ENCODE peak calls at places on chromosomes 6 and 20, in ten cellular contexts. One of them, this sample, is unnamed.

GRCh38 chr6:22451960-22452359 is 117.4 kb upstream of the HDGFL1 start:
- DNase-seq in sigmoid colon: no peak
- DNase-seq in SK-N-SH: no peak
- DNase-seq in breast epithelium: no peak
- DNase-seq in suprapubic skin: no peak
- DNase-seq in HCT116: no peak
- DNase-seq in HL-60: no peak
- DNase-seq in K562: no peak
- DNase-seq in HepG2: no peak
- DNase-seq in transverse colon: no peak
- DNase-seq in this sample: no peak

GRCh38 chr6:93423542-93423941 is 4.2 kb upstream of the EPHA7 start:
- DNase-seq in sigmoid colon: peak
- DNase-seq in transverse colon: peak
- DNase-seq in HepG2: peak
- DNase-seq in K562: no peak
- DNase-seq in suprapubic skin: no peak
- DNase-seq in HL-60: peak
- DNase-seq in breast epithelium: no peak
- DNase-seq in SK-N-SH: peak
- DNase-seq in HCT116: peak
- DNase-seq in this sample: no peak

GRCh38 chr6:52754443-52754842 is 8.8 kb downstream of the GSTA2 start:
- DNase-seq in suprapubic skin: no peak
- DNase-seq in HCT116: no peak
- DNase-seq in HL-60: no peak
- DNase-seq in K562: no peak
- DNase-seq in breast epithelium: no peak
- DNase-seq in transverse colon: no peak
- DNase-seq in HepG2: no peak
- DNase-seq in SK-N-SH: no peak
- DNase-seq in sigmoid colon: no peak
- DNase-seq in this sample: no peak

GRCh38 chr6:16057411-16057810 is 71.5 kb upstream of the MYLIP start:
- DNase-seq in transverse colon: no peak
- DNase-seq in SK-N-SH: no peak
- DNase-seq in HL-60: no peak
- DNase-seq in HCT116: no peak
- DNase-seq in HepG2: no peak
- DNase-seq in breast epithelium: no peak
- DNase-seq in sigmoid colon: no peak
- DNase-seq in K562: no peak
- DNase-seq in suprapubic skin: no peak
- DNase-seq in this sample: no peak

GRCh38 chr6:100913400-100914276 is 32.5 kb upstream of the ASCC3 start:
- DNase-seq in K562: no peak
- DNase-seq in HepG2: peak
- DNase-seq in sigmoid colon: no peak
- DNase-seq in HL-60: no peak
- DNase-seq in SK-N-SH: no peak
- DNase-seq in breast epithelium: no peak
- DNase-seq in transverse colon: no peak
- DNase-seq in HCT116: no peak
- DNase-seq in suprapubic skin: no peak
- DNase-seq in this sample: no peak

GRCh38 chr20:63033635-63034510 is 27.1 kb upstream of the BHLHE23 start:
- DNase-seq in SK-N-SH: no peak
- DNase-seq in transverse colon: no peak
- DNase-seq in sigmoid colon: peak
- DNase-seq in K562: no peak
- DNase-seq in HepG2: no peak
- DNase-seq in HCT116: no peak
- DNase-seq in suprapubic skin: peak
- DNase-seq in breast epithelium: no peak
- DNase-seq in HL-60: no peak
- DNase-seq in this sample: peak

GRCh38 chr6:118918326-118918725 is 16.6 kb downstream of the MCM9 start:
- DNase-seq in sigmoid colon: no peak
- DNase-seq in breast epithelium: no peak
- DNase-seq in HL-60: no peak
- DNase-seq in K562: no peak
- DNase-seq in transverse colon: no peak
- DNase-seq in SK-N-SH: no peak
- DNase-seq in suprapubic skin: no peak
- DNase-seq in HepG2: no peak
- DNase-seq in HCT116: no peak
- DNase-seq in this sample: no peak

GRCh38 chr6:161361529-161361928 is 87.7 kb upstream of the AGPAT4 start:
- DNase-seq in HL-60: no peak
- DNase-seq in sigmoid colon: no peak
- DNase-seq in suprapubic skin: no peak
- DNase-seq in transverse colon: no peak
- DNase-seq in HepG2: no peak
- DNase-seq in HCT116: no peak
- DNase-seq in K562: no peak
- DNase-seq in SK-N-SH: no peak
- DNase-seq in breast epithelium: no peak
- DNase-seq in this sample: no peak

GRCh38 chr6:21596379-21597242 is 3.1 kb downstream of the SOX4 start:
- DNase-seq in transverse colon: peak
- DNase-seq in HCT116: no peak
- DNase-seq in sigmoid colon: peak
- DNase-seq in breast epithelium: peak
- DNase-seq in SK-N-SH: peak
- DNase-seq in HepG2: no peak
- DNase-seq in suprapubic skin: peak
- DNase-seq in HL-60: peak
- DNase-seq in K562: no peak
- DNase-seq in this sample: peak

GRCh38 chr20:25632940-25633790 is 9.4 kb upstream of the NANP start:
- DNase-seq in transverse colon: no peak
- DNase-seq in HL-60: no peak
- DNase-seq in HCT116: no peak
- DNase-seq in K562: no peak
- DNase-seq in sigmoid colon: no peak
- DNase-seq in HepG2: no peak
- DNase-seq in breast epithelium: no peak
- DNase-seq in SK-N-SH: no peak
- DNase-seq in suprapubic skin: no peak
- DNase-seq in this sample: no peak

GRCh38 chr6:118456982-118457381 is 91.1 kb upstream of the PLN start:
- DNase-seq in SK-N-SH: no peak
- DNase-seq in suprapubic skin: no peak
- DNase-seq in K562: no peak
- DNase-seq in transverse colon: no peak
- DNase-seq in breast epithelium: no peak
- DNase-seq in HepG2: no peak
- DNase-seq in sigmoid colon: no peak
- DNase-seq in HCT116: no peak
- DNase-seq in HL-60: no peak
- DNase-seq in this sample: no peak

GRCh38 chr6:163751032-163751525 is 336.6 kb downstream of the QKI start:
- DNase-seq in suprapubic skin: no peak
- DNase-seq in HepG2: no peak
- DNase-seq in K562: no peak
- DNase-seq in breast epithelium: peak
- DNase-seq in transverse colon: no peak
- DNase-seq in HCT116: no peak
- DNase-seq in SK-N-SH: no peak
- DNase-seq in HL-60: no peak
- DNase-seq in sigmoid colon: no peak
- DNase-seq in this sample: no peak

GRCh38 chr6:80454197-80454596 is 347.7 kb downstream of the BCKDHB start:
- DNase-seq in HepG2: no peak
- DNase-seq in sigmoid colon: no peak
- DNase-seq in HL-60: no peak
- DNase-seq in HCT116: peak
- DNase-seq in breast epithelium: no peak
- DNase-seq in transverse colon: no peak
- DNase-seq in SK-N-SH: no peak
- DNase-seq in suprapubic skin: no peak
- DNase-seq in K562: no peak
- DNase-seq in this sample: no peak

GRCh38 chr6:170244721-170245201 is 46.1 kb downstream of the DLL1 start:
- DNase-seq in HL-60: no peak
- DNase-seq in suprapubic skin: no peak
- DNase-seq in SK-N-SH: no peak
- DNase-seq in HCT116: no peak
- DNase-seq in K562: no peak
- DNase-seq in breast epithelium: no peak
- DNase-seq in transverse colon: no peak
- DNase-seq in sigmoid colon: no peak
- DNase-seq in HepG2: no peak
- DNase-seq in this sample: no peak

GRCh38 chr6:25794784-25795183 is 37.1 kb downstream of the SLC17A1 start:
- DNase-seq in HepG2: no peak
- DNase-seq in suprapubic skin: no peak
- DNase-seq in HCT116: no peak
- DNase-seq in sigmoid colon: no peak
- DNase-seq in breast epithelium: no peak
- DNase-seq in transverse colon: no peak
- DNase-seq in K562: no peak
- DNase-seq in SK-N-SH: no peak
- DNase-seq in HL-60: no peak
- DNase-seq in this sample: no peak
- TF ChIP-seq POLR2AphosphoS5 in HepG2: no peak
- TF ChIP-seq POLR2AphosphoS5 in suprapubic skin: no peak
- TF ChIP-seq POLR2AphosphoS5 in HCT116: no peak
- TF ChIP-seq POLR2AphosphoS5 in sigmoid colon: no peak
- TF ChIP-seq POLR2AphosphoS5 in breast epithelium: no peak
- TF ChIP-seq POLR2AphosphoS5 in transverse colon: no peak
- TF ChIP-seq POLR2AphosphoS5 in K562: no peak
- TF ChIP-seq POLR2AphosphoS5 in SK-N-SH: no peak
- TF ChIP-seq POLR2AphosphoS5 in HL-60: no peak
- TF ChIP-seq POLR2AphosphoS5 in this sample: no peak

GRCh38 chr6:90068264-90068663 is 174.0 kb downstream of the GJA10 start:
- DNase-seq in SK-N-SH: no peak
- DNase-seq in HepG2: no peak
- DNase-seq in K562: peak
- DNase-seq in sigmoid colon: no peak
- DNase-seq in HCT116: peak
- DNase-seq in breast epithelium: no peak
- DNase-seq in suprapubic skin: no peak
- DNase-seq in transverse colon: no peak
- DNase-seq in HL-60: no peak
- DNase-seq in this sample: no peak

GRCh38 chr6:90062667-90063066 is 168.4 kb downstream of the GJA10 start:
- DNase-seq in HepG2: no peak
- DNase-seq in suprapubic skin: no peak
- DNase-seq in HL-60: no peak
- DNase-seq in sigmoid colon: no peak
- DNase-seq in SK-N-SH: no peak
- DNase-seq in HCT116: no peak
- DNase-seq in transverse colon: no peak
- DNase-seq in K562: no peak
- DNase-seq in breast epithelium: no peak
- DNase-seq in this sample: no peak

GRCh38 chr6:90066715-90067114 is 172.4 kb downstream of the GJA10 start:
- DNase-seq in HL-60: no peak
- DNase-seq in transverse colon: no peak
- DNase-seq in breast epithelium: no peak
- DNase-seq in suprapubic skin: no peak
- DNase-seq in sigmoid colon: no peak
- DNase-seq in K562: no peak
- DNase-seq in SK-N-SH: no peak
- DNase-seq in HepG2: no peak
- DNase-seq in HCT116: no peak
- DNase-seq in this sample: no peak

GRCh38 chr6:90062051-90062450 is 167.8 kb downstream of the GJA10 start:
- DNase-seq in HepG2: no peak
- DNase-seq in HL-60: no peak
- DNase-seq in suprapubic skin: no peak
- DNase-seq in sigmoid colon: no peak
- DNase-seq in SK-N-SH: no peak
- DNase-seq in transverse colon: no peak
- DNase-seq in breast epithelium: no peak
- DNase-seq in HCT116: no peak
- DNase-seq in K562: no peak
- DNase-seq in this sample: no peak

GRCh38 chr6:90065173-90065572 is 170.9 kb downstream of the GJA10 start:
- DNase-seq in transverse colon: no peak
- DNase-seq in breast epithelium: no peak
- DNase-seq in HL-60: no peak
- DNase-seq in K562: no peak
- DNase-seq in HepG2: no peak
- DNase-seq in sigmoid colon: no peak
- DNase-seq in suprapubic skin: no peak
- DNase-seq in SK-N-SH: no peak
- DNase-seq in HCT116: no peak
- DNase-seq in this sample: no peak
- TF ChIP-seq POLR2AphosphoS5 in transverse colon: no peak
- TF ChIP-seq POLR2AphosphoS5 in breast epithelium: no peak
- TF ChIP-seq POLR2AphosphoS5 in HL-60: no peak
- TF ChIP-seq POLR2AphosphoS5 in K562: no peak
- TF ChIP-seq POLR2AphosphoS5 in HepG2: no peak
- TF ChIP-seq POLR2AphosphoS5 in sigmoid colon: no peak
- TF ChIP-seq POLR2AphosphoS5 in suprapubic skin: no peak
- TF ChIP-seq POLR2AphosphoS5 in SK-N-SH: no peak
- TF ChIP-seq POLR2AphosphoS5 in HCT116: no peak
- TF ChIP-seq POLR2AphosphoS5 in this sample: no peak

GRCh38 chr20:11676618-11677289 is 240.9 kb upstream of the BTBD3 start:
- DNase-seq in HL-60: peak
- DNase-seq in K562: peak
- DNase-seq in suprapubic skin: no peak
- DNase-seq in breast epithelium: no peak
- DNase-seq in sigmoid colon: no peak
- DNase-seq in SK-N-SH: peak
- DNase-seq in HepG2: peak
- DNase-seq in transverse colon: peak
- DNase-seq in HCT116: peak
- DNase-seq in this sample: no peak
- TF ChIP-seq POLR2AphosphoS5 in HL-60: no peak
- TF ChIP-seq POLR2AphosphoS5 in K562: no peak
- TF ChIP-seq POLR2AphosphoS5 in suprapubic skin: no peak
- TF ChIP-seq POLR2AphosphoS5 in breast epithelium: no peak
- TF ChIP-seq POLR2AphosphoS5 in sigmoid colon: no peak
- TF ChIP-seq POLR2AphosphoS5 in SK-N-SH: no peak
- TF ChIP-seq POLR2AphosphoS5 in HepG2: no peak
- TF ChIP-seq POLR2AphosphoS5 in transverse colon: no peak
- TF ChIP-seq POLR2AphosphoS5 in HCT116: no peak
- TF ChIP-seq POLR2AphosphoS5 in this sample: no peak

DNA sequence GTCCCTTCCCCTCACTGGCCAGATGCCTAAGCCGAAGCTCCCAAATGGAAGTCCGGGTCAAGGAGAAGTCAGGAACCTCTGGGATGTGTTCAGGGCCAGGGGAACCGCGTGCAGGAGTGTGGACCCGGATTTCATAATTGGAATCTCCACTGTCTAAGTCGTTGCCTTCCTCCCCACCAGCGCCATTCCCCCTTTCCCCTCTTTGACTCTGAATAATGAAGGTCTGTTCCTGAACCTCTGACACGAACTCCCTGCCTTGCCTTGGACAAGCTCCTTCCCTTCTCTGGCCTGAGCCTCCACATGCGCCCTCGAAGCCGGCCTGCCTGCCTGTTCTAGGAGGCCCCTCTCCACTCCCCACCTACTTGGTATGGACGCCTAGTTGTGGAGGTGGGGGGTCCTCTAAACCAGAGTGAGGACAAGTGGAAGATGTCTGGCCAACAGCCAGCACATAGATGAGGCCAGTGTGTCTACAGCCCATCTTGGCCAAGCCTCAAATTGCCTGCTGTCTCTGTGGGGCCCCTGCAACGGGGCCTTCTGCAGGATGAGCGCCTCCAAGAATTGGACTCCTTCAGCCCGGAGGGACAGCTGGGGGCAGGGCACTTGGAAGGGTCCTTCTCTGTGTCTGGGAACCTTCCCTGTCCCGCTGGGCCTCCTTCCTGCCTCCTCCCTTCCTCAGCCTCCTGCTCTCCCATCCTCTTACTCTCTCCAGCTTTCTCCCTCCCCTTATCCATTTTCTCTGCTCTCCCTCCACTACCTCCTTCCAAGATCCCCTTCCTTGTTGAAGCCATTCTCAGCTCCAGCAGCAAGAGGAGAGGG is 1.5 kb downstream of the MDFI start:
- DNase-seq in transverse colon: no peak
- DNase-seq in breast epithelium: no peak
- DNase-seq in sigmoid colon: no peak
- DNase-seq in SK-N-SH: no peak
- DNase-seq in HepG2: no peak
- DNase-seq in suprapubic skin: no peak
- DNase-seq in K562: no peak
- DNase-seq in HL-60: no peak
- DNase-seq in HCT116: no peak
- DNase-seq in this sample: peak
- TF ChIP-seq POLR2AphosphoS5 in transverse colon: no peak
- TF ChIP-seq POLR2AphosphoS5 in breast epithelium: no peak
- TF ChIP-seq POLR2AphosphoS5 in sigmoid colon: no peak
- TF ChIP-seq POLR2AphosphoS5 in SK-N-SH: no peak
- TF ChIP-seq POLR2AphosphoS5 in HepG2: no peak
- TF ChIP-seq POLR2AphosphoS5 in suprapubic skin: no peak
- TF ChIP-seq POLR2AphosphoS5 in K562: no peak
- TF ChIP-seq POLR2AphosphoS5 in HL-60: no peak
- TF ChIP-seq POLR2AphosphoS5 in HCT116: no peak
- TF ChIP-seq POLR2AphosphoS5 in this sample: no peak

This sample was measured in spleen.